ENCODE peak calls at places on chromosomes 12 and 14, in seven cellular contexts. S, N, F, E, Y, Z and O are unnamed samples.

GRCh38 chr14:74936151-74936550 is 13.1 kb upstream of the RPS6KL1 start:
- DNase-seq in S (no peak), N (no peak), F (no peak), E (no peak), Y (no peak), Z (no peak), O (no peak)

GRCh38 chr12:26287666-26288408 is 92.5 kb downstream of the SSPN start:
- DNase-seq in S (peak; percentile 32), N (peak; percentile 80), F (no peak), E (peak; percentile 87), Y (no peak), Z (peak; percentile 62), O (no peak)

GRCh38 chr14:99215277-99215676 is 56.7 kb downstream of the BCL11B start:
- DNase-seq in S (no peak), N (no peak), F (no peak), E (peak; percentile 64), Y (no peak), Z (no peak), O (no peak)

GRCh38 chr12:75578546-75578945 is 67.1 kb upstream of the KRR1 start:
- DNase-seq in S (no peak), N (no peak), F (no peak), E (no peak), Y (no peak), Z (no peak), O (no peak)

GRCh38 chr14:65251213-65251612 is 148.9 kb upstream of the MAX start:
- DNase-seq in S (no peak), N (peak; percentile 58), F (no peak), E (no peak), Y (no peak), Z (peak; percentile 67), O (no peak)

GRCh38 chr12:14874882-14875281 is 10.8 kb downstream of the MGP start:
- DNase-seq in S (no peak), N (no peak), F (no peak), E (no peak), Y (no peak), Z (peak; percentile 23), O (no peak)

GRCh38 chr12:115088328-115088994 is 404.5 kb upstream of the TBX3 start:
- DNase-seq in S (peak; percentile 22), N (no peak), F (peak; percentile 26), E (no peak), Y (no peak), Z (no peak), O (no peak)

GRCh38 chr12:23810327-23810902 is 139.1 kb downstream of the SOX5 start:
- DNase-seq in S (no peak), N (no peak), F (no peak), E (no peak), Y (no peak), Z (no peak), O (no peak)

GRCh38 chr12:87274594-87275245 is 754.5 kb downstream of the C12orf50 start:
- DNase-seq in S (no peak), N (no peak), F (no peak), E (no peak), Y (no peak), Z (no peak), O (peak; percentile 36)

GRCh38 chr12:461425-461824 is 1.7 kb downstream of the B4GALNT3 start:
- DNase-seq in S (no peak), N (no peak), F (no peak), E (no peak), Y (no peak), Z (no peak), O (no peak)
- H3K27me3 ChIP-seq in S (peaks cover 62% of the 10 kb centered on the region), N (no peaks in the 10 kb centered on the region), F (peaks cover 11% of the 10 kb centered on the region), E (no peaks in the 10 kb centered on the region), Y (peaks cover 16% of the 10 kb centered on the region), Z (peaks cover 26% of the 10 kb centered on the region), O (peaks cover 6% of the 10 kb centered on the region)

DNA sequence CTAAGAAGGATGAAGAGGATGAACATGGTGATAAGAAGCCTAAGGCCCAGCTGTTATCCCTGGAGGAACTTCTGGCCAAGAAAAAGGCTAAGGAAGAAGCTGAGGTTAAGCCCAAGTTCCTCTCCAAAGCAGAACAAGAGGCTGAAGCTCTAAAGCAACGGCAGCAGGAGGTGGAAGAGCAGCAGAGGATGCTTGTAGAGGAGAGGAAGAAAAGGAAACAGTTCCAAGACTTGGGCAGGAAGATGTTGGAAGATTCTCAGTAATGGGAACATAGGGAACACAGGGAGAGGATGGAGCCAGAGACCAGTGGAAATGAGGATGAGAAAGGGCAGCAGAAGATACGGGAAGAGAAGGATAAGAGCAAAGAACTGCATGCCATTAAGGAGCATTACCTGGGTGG is 27.5 kb upstream of the KRT77 start:
- DNase-seq in S (no peak), N (no peak), F (no peak), E (no peak), Y (no peak), Z (no peak), O (no peak)
- H3K27me3 ChIP-seq in S (peaks cover 82% of the 10 kb centered on the region), N (peaks cover 32% of the 10 kb centered on the region), F (peaks cover 44% of the 10 kb centered on the region), E (no peaks in the 10 kb centered on the region), Y (no peaks in the 10 kb centered on the region), Z (peaks cover 26% of the 10 kb centered on the region), O (no peaks in the 10 kb centered on the region)

GRCh38 chr14:103530831-103531230 is 1.8 kb downstream of the TRMT61A start:
- DNase-seq in S (no peak), N (no peak), F (no peak), E (peak; percentile 40), Y (no peak), Z (no peak), O (no peak)

GRCh38 chr14:103528158-103528511 is 861 bp upstream of the TRMT61A start:
- DNase-seq in S (no peak), N (no peak), F (peak; percentile 31), E (no peak), Y (no peak), Z (no peak), O (no peak)

GRCh38 chr14:103528512-103529382 is at the start of gene TRMT61A:
- DNase-seq in S (peak; percentile 91), N (peak; percentile 90), F (peak; percentile 90), E (peak; percentile 93), Y (peak; percentile 84), Z (no peak), O (peak; percentile 90)

GRCh38 chr14:103530390-103530789 is 1.4 kb downstream of the TRMT61A start:
- DNase-seq in S (no peak), N (no peak), F (no peak), E (peak; percentile 46), Y (no peak), Z (no peak), O (peak; percentile 73)

GRCh38 chr14:103529383-103530365 is 678 bp downstream of the TRMT61A start:
- DNase-seq in S (no peak), N (no peak), F (no peak), E (peak; percentile 53), Y (no peak), Z (no peak), O (peak; percentile 27)
- H3K27me3 ChIP-seq in S (no peaks in the 10 kb centered on the region), N (no peaks in the 10 kb centered on the region), F (no peaks in the 10 kb centered on the region), E (no peaks in the 10 kb centered on the region), Y (no peaks in the 10 kb centered on the region), Z (no peaks in the 10 kb centered on the region), O (no peaks in the 10 kb centered on the region)

DNA sequence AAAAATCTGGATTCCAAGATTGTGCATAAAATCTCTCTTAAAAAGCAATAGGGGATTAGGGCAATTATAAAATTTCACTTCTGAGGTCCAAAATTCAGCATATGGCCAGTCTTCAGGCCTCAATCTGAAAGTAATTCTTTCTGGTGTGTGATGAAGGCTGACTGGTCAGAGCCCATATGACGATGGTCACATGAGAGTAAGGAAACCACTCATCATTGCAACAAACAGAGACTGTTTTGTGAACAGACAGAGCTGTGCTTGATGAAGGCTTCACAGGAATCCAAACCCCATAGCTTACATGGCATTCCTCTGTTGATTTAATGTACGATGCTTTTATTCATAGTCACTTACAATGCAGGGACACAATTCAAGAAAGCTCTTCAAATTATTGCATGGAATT is 238.1 kb downstream of the APAF1 start:
- DNase-seq in S (no peak), N (no peak), F (no peak), E (no peak), Y (no peak), Z (no peak), O (no peak)
- H3K27me3 ChIP-seq in S (peaks cover under 1% of the 10 kb centered on the region), N (no peaks in the 10 kb centered on the region), F (no peaks in the 10 kb centered on the region), E (no peaks in the 10 kb centered on the region), Y (peaks cover 8% of the 10 kb centered on the region), Z (no peaks in the 10 kb centered on the region), O (no peaks in the 10 kb centered on the region)

DNA sequence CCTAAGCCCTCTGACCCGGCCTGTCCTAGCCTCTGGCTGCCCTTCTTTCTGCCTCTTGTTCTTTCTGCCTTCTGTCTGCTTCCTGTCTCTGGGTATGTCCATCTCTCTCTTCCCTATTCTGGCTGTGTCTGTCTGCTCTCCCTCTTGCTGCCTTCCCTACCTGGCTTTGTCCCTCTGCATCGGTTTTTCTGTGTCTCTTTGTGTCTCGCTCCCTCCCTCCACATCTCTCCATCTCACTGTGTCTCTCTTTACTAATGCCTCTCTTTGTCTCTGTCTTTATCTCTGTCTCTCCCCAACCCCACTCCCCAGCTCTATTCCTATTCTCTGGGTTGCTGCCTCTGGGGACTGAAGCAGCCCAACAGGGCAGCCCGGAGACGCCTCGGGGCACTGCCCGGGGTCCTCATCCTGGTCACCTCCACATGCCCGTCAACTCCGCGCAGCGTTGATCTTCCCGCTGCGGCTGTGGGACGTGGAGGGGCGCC is 10.1 kb downstream of the SHMT2 start:
- DNase-seq in S (no peak), N (no peak), F (no peak), E (no peak), Y (no peak), Z (no peak), O (peak; percentile 59)
- H3K27me3 ChIP-seq in S (peaks cover 97% of the 10 kb centered on the region), N (peaks cover 57% of the 10 kb centered on the region), F (peaks cover 57% of the 10 kb centered on the region), E (no peaks in the 10 kb centered on the region), Y (peaks cover 3% of the 10 kb centered on the region), Z (peaks cover 68% of the 10 kb centered on the region), O (peaks cover 56% of the 10 kb centered on the region)

GRCh38 chr12:54204316-54204715 is 15.5 kb upstream of the SMUG1 start:
- DNase-seq in S (no peak), N (no peak), F (no peak), E (no peak), Y (no peak), Z (no peak), O (no peak)
- H3K27me3 ChIP-seq in S (peaks cover 87% of the 10 kb centered on the region), N (peaks cover 7% of the 10 kb centered on the region), F (peaks cover 84% of the 10 kb centered on the region), E (no peaks in the 10 kb centered on the region), Y (peaks cover 12% of the 10 kb centered on the region), Z (no peaks in the 10 kb centered on the region), O (peaks cover 15% of the 10 kb centered on the region)

DNA sequence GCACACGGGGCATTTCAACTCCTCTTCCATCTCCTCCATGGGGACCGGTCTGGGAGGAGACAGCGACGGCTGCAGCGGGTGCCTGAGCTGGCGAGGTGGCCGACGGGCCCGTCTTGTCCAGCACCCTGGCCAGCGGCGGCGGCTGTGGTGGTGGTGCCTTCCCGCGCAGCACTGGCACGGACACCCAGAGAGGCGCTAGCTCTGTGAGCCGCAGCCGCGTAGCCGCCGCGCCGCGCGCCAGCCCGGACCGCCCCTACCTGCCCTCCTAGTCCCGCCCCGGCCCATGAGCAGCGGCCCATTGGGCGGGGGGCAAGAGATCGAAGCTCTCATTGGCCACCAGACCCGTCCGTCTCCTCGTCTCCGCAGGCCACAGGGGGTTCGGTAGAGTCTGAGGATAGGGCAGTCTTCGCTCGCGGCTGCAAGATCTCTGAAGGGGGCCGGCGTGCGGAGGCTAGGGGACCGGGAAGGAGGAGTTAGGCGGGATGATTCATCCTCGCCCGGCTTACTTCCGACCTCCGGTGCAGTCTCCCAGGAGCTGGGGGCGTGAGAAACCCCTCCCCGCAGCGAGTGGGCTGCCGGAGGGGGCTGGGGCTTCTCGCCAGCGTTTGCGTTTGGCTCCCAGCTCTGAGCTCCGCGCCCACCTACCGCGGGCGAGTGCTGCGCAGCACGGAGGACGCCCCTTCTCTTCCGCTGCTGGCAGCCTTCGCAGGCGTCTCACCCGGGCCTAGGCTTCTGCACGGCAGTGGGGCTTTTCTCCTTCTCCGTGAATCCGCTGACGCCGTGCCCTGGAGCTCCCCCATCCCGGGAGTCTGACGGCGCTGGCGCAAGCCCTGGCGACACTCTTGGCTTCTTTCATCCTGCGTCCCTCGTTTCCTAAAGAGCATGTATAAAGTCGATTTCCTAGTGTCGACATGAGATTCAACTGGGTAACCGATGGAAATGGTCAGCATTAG is at the start of gene TRIM9:
- DNase-seq in S (peak; percentile 94), N (peak; percentile 84), F (peak; percentile 90), E (peak; percentile 95), Y (peak; percentile 96), Z (peak; percentile 74), O (peak; percentile 98)
- H3K27me3 ChIP-seq in S (peaks cover 90% of the 10 kb centered on the region), N (peaks cover 39% of the 10 kb centered on the region), F (peaks cover 58% of the 10 kb centered on the region), E (no peaks in the 10 kb centered on the region), Y (peaks cover 22% of the 10 kb centered on the region), Z (peaks cover 73% of the 10 kb centered on the region), O (peaks cover 18% of the 10 kb centered on the region)

GRCh38 chr12:67592228-67593011 is 56.1 kb upstream of the DYRK2 start:
- DNase-seq in S (no peak), N (no peak), F (no peak), E (no peak), Y (peak; percentile 76), Z (peak; percentile 37), O (no peak)
- H3K27me3 ChIP-seq in S (no peaks in the 10 kb centered on the region), N (no peaks in the 10 kb centered on the region), F (no peaks in the 10 kb centered on the region), E (no peaks in the 10 kb centered on the region), Y (no peaks in the 10 kb centered on the region), Z (peaks cover 4% of the 10 kb centered on the region), O (no peaks in the 10 kb centered on the region)